ENCODE peak calls at places on chromosomes 3 and 15, in nine cellular contexts. U, D, R, O, M, G, T, P and Z are unnamed samples.

GRCh38 chr3:182182531-182182968 is 470.8 kb downstream of the SOX2 start:
- DNase-seq in U (no peak), D (no peak), R (no peak), O (no peak), M (no peak), G (no peak), T (no peak), P (peak), Z (no peak)

GRCh38 chr3:183328164-183328563 is 75.1 kb downstream of the B3GNT5 start:
- DNase-seq in U (no peak), D (no peak), R (no peak), O (no peak), M (no peak), G (no peak), T (no peak), P (no peak), Z (no peak)

GRCh38 chr3:11455977-11456376 is 183.8 kb downstream of the ATG7 start:
- DNase-seq in U (no peak), D (no peak), R (peak), O (no peak), M (no peak), G (no peak), T (no peak), P (no peak), Z (no peak)

GRCh38 chr3:128573707-128574162 is 76.9 kb downstream of the RPN1 start:
- DNase-seq in U (no peak), D (no peak), R (no peak), O (no peak), M (peak), G (no peak), T (no peak), P (no peak), Z (no peak)

GRCh38 chr3:156431334-156432121 is 123.4 kb downstream of the SSR3 start:
- DNase-seq in U (no peak), D (no peak), R (no peak), O (no peak), M (no peak), G (no peak), T (no peak), P (no peak), Z (no peak)

GRCh38 chr15:37075777-37076176 is 24.6 kb downstream of the MEIS2 start:
- DNase-seq in U (no peak), D (no peak), R (no peak), O (no peak), M (no peak), G (no peak), T (no peak), P (no peak), Z (no peak)

GRCh38 chr3:111967651-111968274 is 11.1 kb upstream of the ABHD10 start:
- DNase-seq in U (peak), D (peak), R (peak), O (peak), M (peak), G (peak), T (peak), P (peak), Z (peak)

GRCh38 chr15:48722764-48723661 is 77.5 kb upstream of the FBN1 start:
- DNase-seq in U (no peak), D (no peak), R (peak), O (peak), M (no peak), G (no peak), T (no peak), P (peak), Z (peak)

GRCh38 chr3:124773351-124774304 is 43.4 kb downstream of the UMPS start:
- DNase-seq in U (no peak), D (no peak), R (no peak), O (no peak), M (no peak), G (no peak), T (no peak), P (no peak), Z (no peak)

GRCh38 chr3:170357920-170358854 is 672 bp downstream of the SKIL start:
- DNase-seq in U (peak), D (peak), R (peak), O (no peak), M (peak), G (peak), T (peak), P (peak), Z (peak)

GRCh38 chr3:6867269-6867668 is 6.4 kb downstream of the GRM7 start:
- DNase-seq in U (no peak), D (no peak), R (no peak), O (no peak), M (no peak), G (no peak), T (no peak), P (no peak), Z (no peak)

GRCh38 chr3:182325213-182325941 is 467.9 kb upstream of the ATP11B start:
- DNase-seq in U (no peak), D (no peak), R (no peak), O (no peak), M (no peak), G (no peak), T (peak), P (peak), Z (no peak)

GRCh38 chr15:28909958-28910500 is 24.3 kb downstream of the APBA2 start:
- DNase-seq in U (no peak), D (no peak), R (no peak), O (no peak), M (no peak), G (no peak), T (no peak), P (no peak), Z (no peak)

GRCh38 chr3:46520531-46520930 is 22.8 kb downstream of the RTP3 start:
- DNase-seq in U (no peak), D (no peak), R (no peak), O (no peak), M (no peak), G (no peak), T (no peak), P (no peak), Z (no peak)

GRCh38 chr3:150691414-150692040 is 12.2 kb downstream of the ERICH6 start:
- DNase-seq in U (no peak), D (no peak), R (no peak), O (no peak), M (no peak), G (no peak), T (no peak), P (no peak), Z (no peak)

GRCh38 chr3:195126073-195126605 is 144.8 kb downstream of the XXYLT1 start:
- DNase-seq in U (no peak), D (no peak), R (no peak), O (no peak), M (no peak), G (no peak), T (no peak), P (no peak), Z (no peak)

GRCh38 chr3:195129644-195130492 is 141.1 kb downstream of the XXYLT1 start:
- DNase-seq in U (no peak), D (no peak), R (peak), O (no peak), M (no peak), G (no peak), T (no peak), P (no peak), Z (no peak)

GRCh38 chr3:195131149-195131548 is 139.8 kb downstream of the XXYLT1 start:
- DNase-seq in U (no peak), D (no peak), R (no peak), O (no peak), M (no peak), G (no peak), T (no peak), P (no peak), Z (no peak)

GRCh38 chr3:195129072-195129643 is 141.8 kb downstream of the XXYLT1 start:
- DNase-seq in U (no peak), D (no peak), R (no peak), O (no peak), M (no peak), G (no peak), T (no peak), P (no peak), Z (no peak)

DNA sequence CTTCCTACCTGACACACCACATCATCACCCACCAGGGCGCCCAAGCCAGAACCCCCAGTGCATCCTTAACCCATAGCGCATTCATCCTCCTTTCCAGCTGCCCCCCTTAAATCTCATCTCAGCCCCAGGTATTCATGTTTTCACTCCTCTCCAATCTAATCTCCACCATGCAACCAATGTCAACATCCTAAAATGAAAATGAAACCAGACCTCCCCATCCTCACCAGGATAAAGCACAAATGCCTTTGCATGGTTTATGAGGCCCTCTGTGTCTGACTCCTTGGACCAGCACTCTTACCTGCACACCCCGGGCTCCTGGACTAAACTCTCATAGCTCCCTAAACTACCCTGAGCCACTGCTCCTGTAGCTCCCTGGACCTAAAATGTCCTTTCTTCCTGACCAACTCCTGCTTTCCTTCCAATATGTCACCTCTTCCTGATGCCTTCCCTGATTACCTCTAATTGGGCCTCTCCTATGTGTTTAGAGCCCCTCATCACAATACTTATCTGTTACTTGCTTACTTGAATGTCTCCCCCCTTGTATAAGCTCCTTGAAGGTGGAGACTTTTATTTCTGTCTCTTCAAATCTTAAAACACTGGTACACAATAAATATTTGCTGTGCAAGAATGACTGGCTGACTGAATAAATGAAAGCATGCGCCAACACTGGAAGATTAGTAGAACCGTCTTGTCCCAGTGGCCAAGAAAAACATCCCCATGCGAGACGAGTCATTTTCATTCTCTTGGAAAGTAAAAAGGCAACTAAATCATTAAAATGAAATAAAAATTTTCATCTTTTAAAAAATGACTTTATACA is 142.5 kb downstream of the XXYLT1 start:
- DNase-seq in U (no peak), D (no peak), R (peak), O (no peak), M (no peak), G (no peak), T (no peak), P (no peak), Z (no peak)
- H3K4me3 ChIP-seq in U (no peak), D (no peak), R (no peak), O (no peak), M (no peak), G (no peak), T (no peak), P (no peak), Z (no peak)

GRCh38 chr3:100893590-100893989 is 99.6 kb downstream of the ABI3BP start:
- DNase-seq in U (no peak), D (peak), R (peak), O (no peak), M (no peak), G (peak), T (no peak), P (peak), Z (peak)
- TF ChIP-seq CTCF in U (no peak), D (peak), R (peak), O (peak), M (peak), G (peak), T (no peak), P (peak), Z (peak)

GRCh38 chr15:64905119-64905831 is 6.4 kb upstream of the ANKDD1A start:
- DNase-seq in U (peak), D (peak), R (peak), O (no peak), M (peak), G (peak), T (peak), P (no peak), Z (peak)
- H3K4me3 ChIP-seq in U (no peak), D (peak), R (peak), O (peak), M (peak), G (peak), T (peak), P (no peak), Z (peak)

GRCh38 chr3:45055411-45056143 is 29.5 kb downstream of the CLEC3B start:
- DNase-seq in U (no peak), D (peak), R (peak), O (no peak), M (no peak), G (no peak), T (no peak), P (peak), Z (peak)
- TF ChIP-seq CTCF in U (no peak), D (peak), R (no peak), O (peak), M (peak), G (no peak), T (no peak), P (peak), Z (peak)

GRCh38 chr3:23948761-23949160 is 3.7 kb downstream of the NR1D2 start:
- DNase-seq in U (no peak), D (no peak), R (peak), O (no peak), M (no peak), G (no peak), T (no peak), P (peak), Z (no peak)

GRCh38 chr3:23952646-23953045 is 7.6 kb downstream of the NR1D2 start:
- DNase-seq in U (no peak), D (no peak), R (peak), O (no peak), M (no peak), G (no peak), T (no peak), P (no peak), Z (peak)

GRCh38 chr3:23945903-23946751 is 1.0 kb downstream of the NR1D2 start:
- DNase-seq in U (peak), D (peak), R (peak), O (peak), M (peak), G (peak), T (peak), P (peak), Z (peak)

GRCh38 chr3:23950303-23950702 is 5.2 kb downstream of the NR1D2 start:
- DNase-seq in U (no peak), D (no peak), R (no peak), O (no peak), M (no peak), G (no peak), T (no peak), P (no peak), Z (no peak)

GRCh38 chr3:23949784-23950183 is 4.7 kb downstream of the NR1D2 start:
- DNase-seq in U (no peak), D (no peak), R (no peak), O (no peak), M (peak), G (no peak), T (peak), P (peak), Z (no peak)
- H3K4me3 ChIP-seq in U (no peak), D (no peak), R (no peak), O (no peak), M (peak), G (no peak), T (peak), P (no peak), Z (no peak)

DNA sequence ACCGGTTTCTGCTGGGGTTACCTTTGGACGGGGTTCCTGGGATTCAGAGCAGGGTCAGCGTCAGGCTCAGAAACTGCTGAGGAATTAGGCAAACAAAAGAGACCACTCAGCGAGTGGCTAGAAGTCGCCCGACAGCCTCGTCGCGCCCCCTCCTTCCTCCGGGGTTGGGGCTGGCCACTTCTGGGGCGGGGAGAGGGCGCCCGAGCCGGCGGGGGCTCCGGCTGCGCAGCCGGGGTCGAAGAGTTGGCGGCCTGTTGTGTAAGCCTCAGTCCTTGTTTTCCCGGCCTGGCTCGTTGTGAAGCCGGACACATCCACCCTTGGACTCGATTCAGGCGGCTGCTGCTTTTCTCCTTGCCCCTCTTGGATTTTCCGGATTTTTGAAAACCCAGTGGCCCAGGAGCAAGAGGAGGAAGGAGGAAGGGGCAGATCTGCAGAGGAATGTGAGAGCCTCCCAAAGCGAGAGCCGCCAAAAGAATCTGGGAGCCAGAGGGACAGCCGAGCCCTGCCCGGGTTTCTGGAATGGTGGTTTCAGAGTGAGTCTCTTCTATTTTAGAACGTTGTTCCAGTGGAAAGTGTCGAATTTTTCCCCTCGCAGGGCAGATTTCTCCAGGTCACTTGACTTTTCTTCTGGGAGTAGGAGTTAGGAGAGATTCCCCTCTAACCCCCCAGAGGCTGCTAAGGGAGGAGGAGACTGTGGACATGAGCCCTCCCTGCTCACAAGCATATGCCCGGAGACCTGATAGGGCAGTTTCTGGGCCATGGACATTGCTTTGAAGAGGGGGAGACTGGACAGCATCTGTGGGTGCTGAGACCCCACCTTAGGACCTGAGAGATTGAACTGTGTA is 666 bp downstream of the SNX33 start:
- DNase-seq in U (peak), D (peak), R (peak), O (no peak), M (peak), G (peak), T (peak), P (no peak), Z (peak)
- TF ChIP-seq CTCF in U (no peak), D (no peak), R (no peak), O (no peak), M (no peak), G (no peak), T (no peak), P (no peak), Z (no peak)

DNA sequence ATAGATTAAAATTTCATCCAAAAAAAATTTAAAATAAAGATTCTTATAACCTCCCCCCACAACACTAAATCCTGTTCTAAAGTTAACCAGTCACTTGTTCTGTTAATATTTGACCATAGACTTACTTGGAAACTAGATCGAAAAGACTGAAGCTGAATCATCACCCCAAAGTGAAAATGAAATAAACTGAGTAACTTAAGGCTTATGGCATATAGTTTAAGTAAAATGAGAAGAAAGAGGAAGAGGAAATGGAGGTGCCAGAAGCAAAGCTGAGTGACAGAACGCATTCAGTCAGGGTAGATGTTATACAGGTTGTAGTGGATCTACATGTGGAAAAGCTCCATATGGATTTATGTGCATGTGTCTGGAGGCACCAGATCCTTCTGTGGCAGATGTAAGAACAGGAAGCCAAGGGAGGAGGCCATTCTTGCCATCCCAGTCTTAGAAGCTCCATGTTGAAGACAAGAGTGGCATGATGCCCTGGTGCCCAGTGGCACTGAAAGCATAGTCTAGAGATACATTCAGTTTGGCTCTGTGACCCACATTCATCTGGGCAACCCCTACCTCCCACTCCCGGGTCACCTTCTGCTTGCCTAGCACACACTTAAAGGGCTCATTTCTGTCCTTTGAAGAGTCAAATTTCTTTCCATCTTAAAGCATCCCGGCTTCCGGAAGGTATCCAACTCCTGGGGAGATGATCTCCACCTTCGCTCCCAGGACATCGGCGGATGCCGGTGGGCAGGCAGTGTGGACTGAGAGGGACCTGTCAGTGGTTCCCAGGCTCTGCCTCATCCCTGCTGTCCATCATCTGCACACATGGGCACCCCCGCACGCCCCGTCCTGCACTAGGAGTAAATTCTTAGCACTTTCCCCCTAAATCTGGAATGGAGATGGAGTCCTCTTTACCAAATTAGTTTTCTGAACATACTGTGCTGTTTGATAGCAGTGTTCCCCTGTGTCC is 90.8 kb downstream of the NEO1 start:
- DNase-seq in U (no peak), D (no peak), R (no peak), O (no peak), M (no peak), G (no peak), T (no peak), P (no peak), Z (no peak)
- H3K4me3 ChIP-seq in U (no peak), D (no peak), R (no peak), O (no peak), M (no peak), G (no peak), T (no peak), P (no peak), Z (no peak)

GRCh38 chr3:53379898-53380297 is 32.6 kb upstream of the DCP1A start:
- DNase-seq in U (no peak), D (no peak), R (peak), O (no peak), M (no peak), G (no peak), T (no peak), P (no peak), Z (no peak)

GRCh38 chr3:53384465-53385277 is 37.3 kb upstream of the DCP1A start:
- DNase-seq in U (no peak), D (no peak), R (no peak), O (no peak), M (no peak), G (no peak), T (no peak), P (no peak), Z (no peak)

GRCh38 chr3:53377794-53378193 is 30.5 kb upstream of the DCP1A start:
- DNase-seq in U (no peak), D (no peak), R (no peak), O (no peak), M (no peak), G (no peak), T (no peak), P (peak), Z (no peak)

GRCh38 chr3:53382106-53382505 is 34.8 kb upstream of the DCP1A start:
- DNase-seq in U (no peak), D (no peak), R (peak), O (no peak), M (no peak), G (no peak), T (no peak), P (peak), Z (no peak)
- TF ChIP-seq CTCF in U (no peak), D (no peak), R (no peak), O (no peak), M (no peak), G (no peak), T (no peak), P (no peak), Z (no peak)